ENCODE peak calls at places on chromosomes 11 and 22, in ten cellular contexts. L is fibroblast of lung, B is uterus, V is GM12878, U is mesendoderm, S is prostate gland, O is GM23338, R is right cardiac atrium, F is ovary, K is DND-41. Z is an unnamed sample.

GRCh38 chr22:38176170-38176741 is 5.4 kb downstream of the PLA2G6 start:
- DNase-seq in O (no peak), V (peak; percentile 65), K (no peak), R (peak; percentile 90), L (peak; percentile 75), B (peak; percentile 66), S (peak; percentile 73), U (no peak), F (peak; percentile 66), Z (peak; percentile 87)

GRCh38 chr11:66784575-66784974 is 55.6 kb upstream of the SPTBN2 start:
- DNase-seq in B (no peak), U (no peak), O (no peak), L (peak; percentile 1), S (no peak), K (no peak), V (no peak), F (no peak), R (no peak), Z (no peak)

GRCh38 chr22:45013138-45013537 is 3.3 kb upstream of the PHF21B start:
- DNase-seq in F (no peak), O (no peak), V (no peak), S (no peak), R (no peak), L (no peak), K (no peak), U (no peak), B (no peak), Z (no peak)

GRCh38 chr11:65891180-65892136 is 985 bp downstream of the CCDC85B start:
- DNase-seq in R (peak; percentile 85), V (no peak), F (peak; percentile 59), L (peak; percentile 37), O (peak; percentile 83), U (peak; percentile 73), S (no peak), B (no peak), K (peak; percentile 38), Z (peak; percentile 79)

GRCh38 chr22:19822301-19823117 is 32.2 kb downstream of the GNB1L start:
- DNase-seq in F (peak; percentile 10), O (no peak), V (no peak), U (no peak), B (no peak), L (no peak), R (peak; percentile 29), K (peak; percentile 3), S (no peak), Z (no peak)

GRCh38 chr11:95498731-95499396 is 267.9 kb upstream of the SESN3 start:
- DNase-seq in S (no peak), B (no peak), K (no peak), F (no peak), O (peak; percentile 82), R (no peak), V (no peak), U (peak; percentile 98), L (no peak), Z (no peak)

GRCh38 chr11:70828498-70829159 is 423.7 kb downstream of the SHANK2 start:
- DNase-seq in S (no peak), K (no peak), U (no peak), R (no peak), B (no peak), L (no peak), F (no peak), V (no peak), O (no peak), Z (no peak)

GRCh38 chr22:46577361-46578249 is 40.2 kb upstream of the CELSR1 start:
- DNase-seq in R (peak; percentile 72), O (no peak), S (no peak), L (no peak), K (no peak), F (no peak), B (no peak), V (no peak), U (no peak), Z (peak; percentile 64)

GRCh38 chr11:86499723-86500129 is 125.0 kb downstream of the CCDC81 start:
- DNase-seq in R (peak; percentile 35), L (no peak), K (no peak), V (no peak), U (no peak), B (no peak), F (no peak), S (no peak), O (no peak), Z (no peak)

GRCh38 chr11:86160546-86161149 is 83.9 kb upstream of the EED start:
- DNase-seq in V (no peak), O (no peak), U (peak; percentile 73), L (no peak), S (no peak), B (no peak), F (no peak), R (no peak), K (no peak), Z (no peak)

GRCh38 chr11:17924713-17925112 is 88.1 kb downstream of the SERGEF start:
- DNase-seq in R (no peak), L (no peak), S (no peak), V (no peak), B (no peak), O (no peak), U (no peak), F (no peak), K (no peak), Z (no peak)

GRCh38 chr22:25153961-25154685 is 45.5 kb upstream of the CRYBB3 start:
- DNase-seq in R (peak; percentile 85), U (peak; percentile 55), O (peak; percentile 54), L (peak; percentile 31), F (no peak), B (no peak), K (no peak), V (no peak), S (peak; percentile 98), Z (peak; percentile 68)

DNA sequence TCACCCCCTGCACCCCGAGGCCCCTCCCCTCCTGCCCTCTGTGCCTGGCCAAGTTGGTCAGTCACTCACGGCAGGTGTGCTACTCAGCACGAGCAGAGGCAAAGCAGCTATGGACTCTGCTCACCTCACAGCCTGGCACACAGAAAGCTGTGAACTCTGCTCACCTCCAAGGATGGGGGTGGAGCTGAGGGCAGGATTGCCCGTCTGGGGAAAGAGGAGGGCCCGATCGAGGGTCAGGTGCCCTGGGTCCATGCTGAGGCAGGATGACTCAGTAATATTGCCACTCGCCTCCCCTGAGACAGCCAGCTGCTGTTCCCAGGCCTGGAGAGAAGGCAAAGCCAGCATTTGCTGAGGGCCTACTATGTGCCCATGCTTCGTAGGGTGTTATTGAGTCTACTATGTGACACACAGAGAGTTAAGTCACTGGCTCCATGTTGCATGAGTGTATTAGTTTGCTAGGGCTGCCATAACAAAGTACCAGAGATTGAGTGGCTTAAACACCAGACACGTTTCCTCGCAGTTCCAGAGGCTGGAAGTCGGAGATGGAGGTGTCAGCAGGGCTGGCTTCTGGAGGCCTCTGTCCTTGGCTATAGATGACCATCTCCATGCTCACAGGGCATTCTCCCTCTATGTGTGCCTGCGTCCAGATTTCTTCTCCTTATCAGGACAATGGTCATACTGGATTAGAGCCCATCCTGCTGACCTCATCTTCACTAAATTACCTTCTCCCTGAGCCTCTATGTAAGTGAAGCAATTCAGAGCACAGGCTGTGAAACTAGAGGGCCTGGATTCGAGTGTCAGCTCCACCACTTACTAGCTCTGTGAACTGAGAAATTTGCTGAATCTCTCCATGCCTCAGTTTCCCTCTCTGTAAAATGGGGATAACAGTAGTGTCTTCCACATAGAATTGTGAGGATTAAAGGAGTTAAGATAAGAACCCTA is 13.2 kb upstream of the TSKU start:
- DNase-seq in F (no peak), V (no peak), L (peak; percentile 61), K (no peak), O (no peak), U (peak; percentile 89), S (no peak), R (no peak), B (no peak), Z (no peak)
- H3K4me1 ChIP-seq in F (peaks cover 33% of the 10 kb centered on the region), V (peaks cover 7% of the 10 kb centered on the region), L (peaks cover 20% of the 10 kb centered on the region), K (peaks cover 23% of the 10 kb centered on the region), O (peaks cover 33% of the 10 kb centered on the region), U (peaks cover 53% of the 10 kb centered on the region), S (peaks cover 50% of the 10 kb centered on the region), R (peaks cover 32% of the 10 kb centered on the region), B (peaks cover 32% of the 10 kb centered on the region), Z (peaks cover 52% of the 10 kb centered on the region)

GRCh38 chr11:64150481-64151239 is 15.3 kb downstream of the MACROD1 start:
- DNase-seq in R (peak; percentile 72), L (no peak), B (no peak), K (no peak), V (no peak), S (no peak), O (no peak), U (no peak), F (no peak), Z (peak; percentile 69)

GRCh38 chr11:64150051-64150450 is 15.9 kb downstream of the MACROD1 start:
- DNase-seq in L (no peak), K (no peak), R (no peak), V (no peak), U (no peak), B (no peak), O (no peak), S (no peak), F (no peak), Z (no peak)

GRCh38 chr11:64148917-64149617 is 16.8 kb downstream of the MACROD1 start:
- DNase-seq in S (no peak), B (no peak), L (no peak), V (no peak), U (no peak), F (no peak), K (no peak), O (no peak), R (peak; percentile 67), Z (no peak)

GRCh38 chr11:64146036-64146943 is 19.6 kb downstream of the MACROD1 start:
- DNase-seq in K (peak; percentile 71), U (peak; percentile 73), R (peak; percentile 69), V (no peak), S (no peak), B (no peak), F (no peak), O (peak; percentile 88), L (peak; percentile 35), Z (no peak)

GRCh38 chr11:64148200-64148916 is 17.6 kb downstream of the MACROD1 start:
- DNase-seq in S (peak; percentile 74), V (no peak), K (peak; percentile 73), B (peak; percentile 83), L (peak; percentile 82), R (peak; percentile 95), F (peak; percentile 78), U (peak; percentile 65), O (peak; percentile 86), Z (peak; percentile 91)
- H3K4me3 ChIP-seq in S (peak overlapping the region; percentile 16), V (no peak overlapping the region), K (no peak overlapping the region), B (peak overlapping the region; percentile 12), L (peak overlapping the region; percentile 10), R (peak overlapping the region; percentile 12), F (peak overlapping the region; percentile 11), U (no peak overlapping the region), O (peak overlapping the region; percentile 5), Z (no peak overlapping the region)

GRCh38 chr22:37044634-37045625 is 6.6 kb upstream of the KCTD17 start:
- DNase-seq in R (peak; percentile 4), F (no peak), S (no peak), B (no peak), K (no peak), U (no peak), V (no peak), L (no peak), O (no peak), Z (no peak)
- H3K4me1 ChIP-seq in R (no peaks in the 10 kb centered on the region), F (no peaks in the 10 kb centered on the region), S (no peaks in the 10 kb centered on the region), B (no peaks in the 10 kb centered on the region), K (no peaks in the 10 kb centered on the region), U (no peaks in the 10 kb centered on the region), V (peaks cover 10% of the 10 kb centered on the region), L (no peaks in the 10 kb centered on the region), O (no peaks in the 10 kb centered on the region), Z (no peaks in the 10 kb centered on the region)

DNA sequence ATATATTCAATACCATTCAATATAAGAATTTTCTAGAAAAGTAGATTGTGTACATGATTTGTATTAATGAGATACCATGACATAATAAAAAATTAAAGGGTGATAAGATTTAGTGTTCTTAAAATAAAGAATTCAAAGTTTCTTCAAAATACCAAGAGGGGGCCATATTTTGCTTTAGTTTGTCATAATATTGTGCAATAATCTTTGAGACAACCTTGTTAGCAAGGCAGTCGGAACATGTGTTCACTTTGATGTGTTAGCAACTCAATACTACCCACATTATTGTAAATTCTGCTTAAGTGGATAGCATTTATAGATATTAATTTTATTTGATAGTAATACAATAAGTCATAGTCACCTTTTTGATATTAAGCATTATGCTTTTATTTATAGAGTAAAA is 241.3 kb upstream of the PDGFD start:
- DNase-seq in B (no peak), F (no peak), O (no peak), L (no peak), S (no peak), V (no peak), U (no peak), K (no peak), R (no peak), Z (no peak)
- H3K4me3 ChIP-seq in B (no peak overlapping the region), F (no peak overlapping the region), O (no peak overlapping the region), L (no peak overlapping the region), S (no peak overlapping the region), V (no peak overlapping the region), U (no peak overlapping the region), K (no peak overlapping the region), R (no peak overlapping the region), Z (no peak overlapping the region)